ENCODE peak calls at places on chromosome 5, in ten cellular contexts. L is A549; O is esophagus squamous epithelium; K is neural progenitor cell; T is CD8-positive, alpha-beta T cell; H is fibroblast of lung; N is mucosa of descending colon; C is lung; V is DND-41; Z is Peyer's patch. F is an unnamed sample. For H3K4me1, the result is how much of the 10 kb centered on the place peaks cover.

GRCh38 chr5:168097852-168098251 is 193.6 kb upstream of the WWC1 start:
- DNase-seq in L (no peak), O (no peak), K (no peak), T (no peak), H (no peak), N (peak), C (no peak), V (no peak), Z (no peak), F (no peak)

GRCh38 chr5:159097461-159098284 is 2.0 kb downstream of the EBF1 start:
- DNase-seq in L (no peak), O (no peak), K (peak), T (no peak), H (peak), N (no peak), C (no peak), V (peak), Z (no peak), F (no peak)

GRCh38 chr5:131461742-131462141 is 173.3 kb downstream of the RAPGEF6 start:
- DNase-seq in L (no peak), O (no peak), K (no peak), T (no peak), H (no peak), N (no peak), C (no peak), V (no peak), Z (no peak), F (no peak)

GRCh38 chr5:113017891-113018635 is 41.5 kb downstream of the DCP2 start:
- DNase-seq in L (no peak), O (no peak), K (no peak), T (no peak), H (peak), N (no peak), C (no peak), V (no peak), Z (no peak), F (no peak)

GRCh38 chr5:14669975-14670374 is 5.5 kb downstream of the OTULIN start:
- DNase-seq in L (no peak), O (no peak), K (no peak), T (no peak), H (peak), N (no peak), C (no peak), V (no peak), Z (no peak), F (no peak)

GRCh38 chr5:75226916-75227315 is 9.8 kb downstream of the ANKRD31 start:
- DNase-seq in L (no peak), O (no peak), K (no peak), T (no peak), H (no peak), N (no peak), C (no peak), V (no peak), Z (no peak), F (no peak)

GRCh38 chr5:147860641-147861025 is 17.9 kb upstream of the SCGB3A2 start:
- DNase-seq in L (no peak), O (no peak), K (no peak), T (no peak), H (no peak), N (peak), C (no peak), V (no peak), Z (no peak), F (no peak)

GRCh38 chr5:100772548-100772947 is 130.5 kb downstream of the ST8SIA4 start:
- DNase-seq in L (no peak), O (no peak), K (peak), T (no peak), H (no peak), N (no peak), C (no peak), V (no peak), Z (no peak), F (no peak)

GRCh38 chr5:57435701-57436134 is 46.9 kb downstream of the ACTBL2 start:
- DNase-seq in L (peak), O (no peak), K (no peak), T (no peak), H (peak), N (no peak), C (no peak), V (no peak), Z (no peak), F (peak)

GRCh38 chr5:99022250-99022649 is 93.4 kb upstream of the CHD1 start:
- DNase-seq in L (no peak), O (no peak), K (no peak), T (no peak), H (no peak), N (no peak), C (no peak), V (no peak), Z (no peak), F (no peak)

DNA sequence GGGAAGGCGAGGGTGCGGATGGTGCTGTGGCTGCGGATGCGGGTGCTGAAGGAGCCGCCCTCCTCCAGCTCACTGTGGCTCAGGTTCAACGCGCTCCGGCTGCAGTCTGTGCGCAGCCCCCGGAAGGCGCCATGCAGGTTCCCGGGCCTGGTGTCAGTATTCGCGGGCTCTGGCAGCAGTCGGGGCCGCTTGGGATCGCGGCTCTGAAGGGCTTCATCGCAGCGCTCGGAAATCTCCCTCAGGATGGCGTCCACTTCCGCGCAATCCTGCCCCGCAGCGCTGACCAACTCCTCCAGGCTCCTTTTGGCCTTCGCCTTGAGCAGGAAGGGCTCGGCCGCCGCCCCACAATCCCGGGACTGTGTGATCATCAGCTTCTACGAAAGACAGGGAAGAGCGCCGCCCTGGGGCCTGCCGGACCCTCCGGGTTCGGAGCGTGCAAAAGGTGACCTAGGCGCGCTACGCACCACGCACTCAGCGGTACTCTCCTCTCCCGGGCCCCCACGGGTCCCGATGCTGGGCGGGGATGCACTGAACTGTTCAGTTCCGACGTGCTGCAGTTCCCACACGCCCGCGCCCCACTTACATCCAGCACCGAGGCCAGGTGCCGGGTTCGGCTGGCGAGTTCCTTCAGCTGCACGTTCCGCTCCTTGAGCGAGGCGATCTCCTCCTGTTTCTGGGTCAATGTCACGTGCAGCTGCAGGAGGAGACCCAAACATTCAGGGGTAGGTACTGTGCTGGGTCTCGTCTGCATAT is 6.5 kb downstream of the MCIDAS start:
- DNase-seq in L (no peak), O (no peak), K (peak), T (no peak), H (peak), N (peak), C (no peak), V (no peak), Z (peak), F (no peak)
- H3K4me3 ChIP-seq in L (no peak), O (peak), K (peak), T (peak), H (peak), N (no peak), C (no peak), V (no peak), Z (no peak), F (peak)

DNA sequence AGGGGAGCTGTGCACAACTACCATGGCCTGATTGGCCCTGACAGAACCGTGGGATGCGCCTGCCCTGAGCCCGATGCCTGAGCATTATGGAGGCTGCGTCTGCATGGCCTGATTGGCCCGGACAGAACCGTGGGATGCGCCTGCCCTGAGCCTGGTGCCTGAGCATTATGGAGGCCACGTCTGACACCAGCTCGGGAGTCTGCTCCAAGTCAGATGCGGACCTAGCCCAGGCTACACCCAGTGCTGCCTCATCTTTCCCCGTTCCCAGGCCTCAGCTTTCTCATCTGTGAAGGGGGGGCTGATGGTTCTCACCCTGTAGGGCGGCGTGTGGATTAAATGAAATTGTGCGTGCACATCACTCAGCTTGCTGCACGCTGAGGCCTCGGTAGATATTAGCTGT is 7.3 kb downstream of the CEP72 start:
- DNase-seq in L (no peak), O (no peak), K (no peak), T (no peak), H (no peak), N (no peak), C (no peak), V (no peak), Z (peak), F (no peak)
- TF ChIP-seq CTCF in L (no peak), O (no peak), K (no peak), T (no peak), H (no peak), N (no peak), C (no peak), V (no peak), Z (no peak), F (no peak)

GRCh38 chr5:82422001-82422740 is 144.0 kb upstream of the RPS23 start:
- DNase-seq in L (no peak), O (no peak), K (no peak), T (no peak), H (no peak), N (no peak), C (no peak), V (no peak), Z (no peak), F (no peak)

GRCh38 chr5:82419559-82420332 is 141.6 kb upstream of the RPS23 start:
- DNase-seq in L (no peak), O (no peak), K (no peak), T (no peak), H (no peak), N (no peak), C (no peak), V (no peak), Z (no peak), F (peak)

GRCh38 chr5:82422751-82423181 is 144.6 kb upstream of the RPS23 start:
- DNase-seq in L (no peak), O (no peak), K (no peak), T (no peak), H (peak), N (peak), C (no peak), V (no peak), Z (no peak), F (peak)

GRCh38 chr5:82418608-82418950 is 140.4 kb upstream of the RPS23 start:
- DNase-seq in L (no peak), O (no peak), K (no peak), T (no peak), H (peak), N (no peak), C (no peak), V (no peak), Z (no peak), F (peak)

GRCh38 chr5:82421119-82421518 is 143.0 kb upstream of the RPS23 start:
- DNase-seq in L (peak), O (no peak), K (no peak), T (no peak), H (peak), N (no peak), C (no peak), V (no peak), Z (no peak), F (peak)
- H3K4me1 ChIP-seq in L (under half), O (under half), K (under half), T (under half), H (under half), N (under half), C (under half), V (under half), Z (under half), F (under half)

DNA sequence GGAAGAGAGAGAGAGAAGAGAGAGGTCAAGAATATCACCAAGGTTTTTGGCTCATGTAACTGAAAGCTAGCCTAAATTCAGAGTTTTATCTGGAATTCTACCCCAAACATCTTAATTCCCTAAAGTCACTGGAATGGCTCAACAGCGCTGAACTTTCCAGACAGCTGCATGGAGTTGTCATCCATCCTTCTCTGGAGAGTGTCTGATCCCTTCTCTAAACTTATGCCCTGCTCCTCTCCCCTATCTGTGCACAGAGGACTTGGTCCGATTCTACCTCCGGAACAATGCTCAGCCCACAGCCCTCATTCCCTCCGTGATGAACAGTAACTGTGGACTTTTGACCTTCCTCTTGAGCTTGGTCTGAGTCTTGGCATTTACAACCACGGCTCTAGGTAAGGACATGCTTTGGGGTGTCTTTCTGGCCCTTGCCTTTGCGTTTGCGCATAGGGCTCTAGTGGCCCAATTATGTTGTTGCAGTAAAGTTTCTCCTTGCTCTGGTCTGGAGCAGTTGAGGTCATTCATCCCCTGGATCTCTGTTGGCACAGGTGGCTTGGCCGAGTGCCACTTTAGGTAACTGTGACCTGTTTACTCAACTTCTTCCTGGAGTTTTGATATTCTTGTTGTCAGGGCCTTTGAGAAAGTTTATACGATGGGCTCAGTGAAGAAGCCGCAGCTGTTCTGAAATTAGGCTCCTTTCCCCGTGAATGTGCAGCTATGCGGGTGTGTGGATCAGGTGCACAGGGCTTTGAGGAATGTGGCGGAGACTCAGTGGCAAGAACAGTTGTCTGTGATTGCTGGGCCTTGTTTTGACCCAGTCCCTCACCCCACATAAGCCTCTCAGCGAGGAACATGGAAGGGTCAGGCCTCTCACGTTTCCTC is 18.4 kb upstream of the CD180 start:
- DNase-seq in L (no peak), O (no peak), K (no peak), T (no peak), H (no peak), N (peak), C (peak), V (peak), Z (no peak), F (no peak)
- H3K4me3 ChIP-seq in L (no peak), O (no peak), K (no peak), T (no peak), H (no peak), N (no peak), C (no peak), V (no peak), Z (no peak), F (no peak)

DNA sequence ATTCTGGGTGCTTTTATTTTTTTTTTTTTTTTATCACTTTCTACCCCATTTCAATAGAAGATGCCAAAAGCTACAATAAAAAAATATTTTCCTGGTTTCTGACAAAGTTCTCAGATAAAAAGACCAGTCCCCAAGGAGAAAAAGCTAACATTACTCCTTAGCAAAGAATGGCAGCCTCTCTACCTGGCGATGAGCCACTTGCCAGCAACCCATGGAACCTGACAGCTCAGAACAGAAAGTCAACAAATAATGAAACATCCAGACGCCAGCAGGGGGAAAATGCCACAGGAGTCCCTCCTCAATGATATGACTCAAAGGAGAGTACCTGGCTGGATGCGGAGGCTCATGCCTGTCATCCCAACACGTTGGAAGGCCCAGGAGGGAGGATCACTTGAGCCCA is 123.2 kb downstream of the MYO10 start:
- DNase-seq in L (peak), O (no peak), K (no peak), T (no peak), H (peak), N (peak), C (no peak), V (no peak), Z (no peak), F (no peak)
- TF ChIP-seq CTCF in L (no peak), O (no peak), K (no peak), T (no peak), H (no peak), N (no peak), C (no peak), V (no peak), Z (peak), F (no peak)

GRCh38 chr5:178542455-178542854 is 47.7 kb downstream of the COL23A1 start:
- DNase-seq in L (no peak), O (no peak), K (no peak), T (no peak), H (peak), N (no peak), C (no peak), V (no peak), Z (no peak), F (no peak)
- H3K4me1 ChIP-seq in L (under half), O (under half), K (under half), T (under half), H (under half), N (under half), C (under half), V (under half), Z (under half), F (under half)

GRCh38 chr5:1385395-1386273 is 40.7 kb upstream of the CLPTM1L start:
- DNase-seq in L (peak), O (peak), K (peak), T (peak), H (peak), N (peak), C (peak), V (peak), Z (peak), F (peak)

GRCh38 chr5:1386274-1386717 is 41.4 kb upstream of the CLPTM1L start:
- DNase-seq in L (no peak), O (no peak), K (peak), T (peak), H (peak), N (peak), C (peak), V (peak), Z (peak), F (no peak)

GRCh38 chr5:1388383-1388967 is 43.6 kb upstream of the CLPTM1L start:
- DNase-seq in L (no peak), O (no peak), K (no peak), T (no peak), H (no peak), N (no peak), C (no peak), V (no peak), Z (no peak), F (no peak)

GRCh38 chr5:1387876-1388275 is 43.0 kb upstream of the CLPTM1L start:
- DNase-seq in L (no peak), O (no peak), K (no peak), T (no peak), H (no peak), N (no peak), C (no peak), V (no peak), Z (no peak), F (no peak)

GRCh38 chr5:1387059-1387755 is 42.3 kb upstream of the CLPTM1L start:
- DNase-seq in L (no peak), O (no peak), K (no peak), T (no peak), H (no peak), N (no peak), C (no peak), V (no peak), Z (no peak), F (no peak)
- H3K4me3 ChIP-seq in L (no peak), O (no peak), K (no peak), T (peak), H (no peak), N (no peak), C (no peak), V (no peak), Z (no peak), F (no peak)

GRCh38 chr5:69217154-69217731 is 17.4 kb upstream of the CDK7 start:
- DNase-seq in L (peak), O (no peak), K (no peak), T (peak), H (no peak), N (peak), C (no peak), V (peak), Z (no peak), F (no peak)

GRCh38 chr5:69219939-69220338 is 14.7 kb upstream of the CDK7 start:
- DNase-seq in L (no peak), O (no peak), K (no peak), T (no peak), H (no peak), N (no peak), C (no peak), V (no peak), Z (no peak), F (no peak)

GRCh38 chr5:69213513-69214215 is 21.0 kb upstream of the CDK7 start:
- DNase-seq in L (no peak), O (no peak), K (no peak), T (no peak), H (peak), N (no peak), C (no peak), V (no peak), Z (no peak), F (no peak)

GRCh38 chr5:69212022-69212421 is 22.6 kb downstream of the CENPH start:
- DNase-seq in L (no peak), O (no peak), K (no peak), T (no peak), H (no peak), N (no peak), C (no peak), V (no peak), Z (no peak), F (no peak)

GRCh38 chr5:69217732-69218568 is 16.7 kb upstream of the CDK7 start:
- DNase-seq in L (peak), O (peak), K (peak), T (peak), H (peak), N (peak), C (peak), V (peak), Z (peak), F (peak)
- TF ChIP-seq CTCF in L (no peak), O (no peak), K (peak), T (no peak), H (peak), N (no peak), C (no peak), V (peak), Z (peak), F (no peak)

DNA sequence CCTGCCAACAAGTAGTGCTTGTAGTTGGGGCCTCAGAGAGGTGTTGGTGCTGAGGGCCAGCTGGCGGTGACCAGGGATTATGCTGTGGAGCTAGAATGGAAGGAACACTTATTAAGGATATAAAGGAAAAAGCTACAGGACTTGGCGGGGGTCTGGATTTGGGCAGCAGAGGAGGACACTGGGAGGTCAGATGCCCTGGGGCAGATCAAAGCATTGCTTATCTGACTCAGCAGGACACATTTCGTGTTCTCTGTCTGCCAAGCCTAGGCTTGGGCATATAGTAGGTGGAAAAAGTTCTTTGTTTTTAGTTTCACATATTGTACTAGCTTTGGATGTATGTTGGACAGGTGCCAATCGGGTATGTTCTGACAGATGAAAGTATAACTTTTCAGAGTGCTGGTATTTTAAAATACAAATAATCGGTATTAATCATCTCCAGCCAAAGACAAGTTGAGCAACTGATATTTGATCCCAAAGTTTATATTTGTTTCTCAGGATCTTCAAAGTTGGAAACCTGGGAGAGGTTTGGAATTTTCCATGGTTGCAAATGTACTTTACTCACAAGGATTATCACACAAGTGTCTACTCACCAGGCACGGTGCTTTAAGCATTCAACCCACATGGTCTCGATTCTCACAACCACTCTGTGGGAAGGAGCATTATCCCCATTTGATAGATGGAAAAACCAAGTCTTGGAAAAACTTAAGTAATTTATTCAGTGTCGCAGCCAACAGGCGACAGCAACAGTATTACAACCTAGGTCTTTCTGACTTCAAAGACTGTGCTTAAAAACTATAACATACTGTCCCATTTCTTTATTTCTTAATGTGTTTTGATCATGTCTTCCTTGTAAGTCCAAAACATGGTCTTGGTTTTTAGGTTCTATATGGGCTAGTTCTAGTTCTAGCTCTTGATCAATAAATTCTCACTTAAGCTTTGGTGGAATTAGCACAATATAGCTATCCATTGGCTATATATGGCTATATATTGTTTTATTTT is 69.6 kb downstream of the IQGAP2 start:
- DNase-seq in L (peak), O (no peak), K (no peak), T (no peak), H (no peak), N (no peak), C (no peak), V (no peak), Z (no peak), F (no peak)
- H3K4me1 ChIP-seq in L (under half), O (under half), K (under half), T (under half), H (under half), N (under half), C (under half), V (under half), Z (under half), F (under half)